ENCODE peak calls at places on chromosomes 5 and 9, in five cellular contexts. One of them, this sample, is unnamed.

GRCh38 chr5:171762016-171762415 is 23.6 kb upstream of the SMIM23 start:
- DNase-seq in brain microvascular endothelial cell: no peak
- DNase-seq in EL: no peak
- DNase-seq in AG04450: no peak
- DNase-seq in RCC 7860: no peak
- DNase-seq in this sample: no peak

GRCh38 chr9:136312436-136312835 is 8.5 kb upstream of the CCDC187 start:
- DNase-seq in brain microvascular endothelial cell: no peak
- DNase-seq in EL: peak
- DNase-seq in AG04450: no peak
- DNase-seq in RCC 7860: no peak
- DNase-seq in this sample: peak

GRCh38 chr9:18580146-18580545 is 106.2 kb downstream of the ADAMTSL1 start:
- DNase-seq in EL: peak
- DNase-seq in RCC 7860: no peak
- DNase-seq in AG04450: no peak
- DNase-seq in brain microvascular endothelial cell: no peak
- DNase-seq in this sample: no peak

GRCh38 chr5:38023353-38023752 is 183.5 kb upstream of the GDNF start:
- DNase-seq in RCC 7860: no peak
- DNase-seq in brain microvascular endothelial cell: no peak
- DNase-seq in EL: no peak
- DNase-seq in AG04450: no peak
- DNase-seq in this sample: no peak

GRCh38 chr5:117394506-117395157 is 820.0 kb upstream of the SEMA6A start:
- DNase-seq in brain microvascular endothelial cell: no peak
- DNase-seq in RCC 7860: no peak
- DNase-seq in EL: peak
- DNase-seq in AG04450: no peak
- DNase-seq in this sample: no peak

GRCh38 chr5:52947851-52948250 is 41.3 kb upstream of the ITGA2 start:
- DNase-seq in RCC 7860: no peak
- DNase-seq in AG04450: no peak
- DNase-seq in brain microvascular endothelial cell: no peak
- DNase-seq in EL: no peak
- DNase-seq in this sample: no peak

GRCh38 chr9:113650207-113651131 is 186.9 kb downstream of the RGS3 start:
- DNase-seq in RCC 7860: peak
- DNase-seq in brain microvascular endothelial cell: peak
- DNase-seq in EL: peak
- DNase-seq in AG04450: no peak
- DNase-seq in this sample: no peak

GRCh38 chr5:151451626-151452520 is 4.5 kb downstream of the SLC36A1 start:
- DNase-seq in EL: peak
- DNase-seq in brain microvascular endothelial cell: peak
- DNase-seq in AG04450: peak
- DNase-seq in RCC 7860: peak
- DNase-seq in this sample: no peak

GRCh38 chr5:1247811-1248210 is 22.6 kb downstream of the SLC6A18 start:
- DNase-seq in RCC 7860: no peak
- DNase-seq in AG04450: no peak
- DNase-seq in brain microvascular endothelial cell: no peak
- DNase-seq in EL: no peak
- DNase-seq in this sample: no peak

GRCh38 chr9:13386324-13386723 is 106.8 kb upstream of the MPDZ start:
- DNase-seq in RCC 7860: no peak
- DNase-seq in EL: no peak
- DNase-seq in AG04450: no peak
- DNase-seq in brain microvascular endothelial cell: no peak
- DNase-seq in this sample: no peak

GRCh38 chr9:36187414-36187813 is 3.3 kb upstream of the CLTA start:
- DNase-seq in RCC 7860: peak
- DNase-seq in EL: peak
- DNase-seq in brain microvascular endothelial cell: peak
- DNase-seq in AG04450: peak
- DNase-seq in this sample: no peak

GRCh38 chr5:135008556-135008955 is 25.5 kb downstream of the PITX1 start:
- DNase-seq in RCC 7860: no peak
- DNase-seq in EL: no peak
- DNase-seq in brain microvascular endothelial cell: no peak
- DNase-seq in AG04450: no peak
- DNase-seq in this sample: no peak

GRCh38 chr5:13019729-13020128 is 924.8 kb downstream of the DNAH5 start:
- DNase-seq in EL: no peak
- DNase-seq in RCC 7860: no peak
- DNase-seq in AG04450: no peak
- DNase-seq in brain microvascular endothelial cell: no peak
- DNase-seq in this sample: no peak

GRCh38 chr9:7216004-7216821 is 458.4 kb downstream of the KDM4C start:
- DNase-seq in RCC 7860: peak
- DNase-seq in AG04450: no peak
- DNase-seq in brain microvascular endothelial cell: peak
- DNase-seq in EL: no peak
- DNase-seq in this sample: no peak

GRCh38 chr9:22654833-22655232 is 208.2 kb downstream of the DMRTA1 start:
- DNase-seq in RCC 7860: no peak
- DNase-seq in AG04450: no peak
- DNase-seq in brain microvascular endothelial cell: no peak
- DNase-seq in EL: no peak
- DNase-seq in this sample: no peak

GRCh38 chr5:88772831-88773230 is 110.2 kb downstream of the MEF2C start:
- DNase-seq in RCC 7860: no peak
- DNase-seq in brain microvascular endothelial cell: no peak
- DNase-seq in EL: no peak
- DNase-seq in AG04450: no peak
- DNase-seq in this sample: no peak

GRCh38 chr9:134026561-134026960 is 1.3 kb downstream of the BRD3OS start:
- DNase-seq in EL: no peak
- DNase-seq in RCC 7860: no peak
- DNase-seq in brain microvascular endothelial cell: no peak
- DNase-seq in AG04450: no peak
- DNase-seq in this sample: no peak

GRCh38 chr5:58259685-58260152 is 200.2 kb downstream of the PLK2 start:
- DNase-seq in brain microvascular endothelial cell: peak
- DNase-seq in AG04450: peak
- DNase-seq in RCC 7860: peak
- DNase-seq in EL: peak
- DNase-seq in this sample: no peak

GRCh38 chr9:124621371-124622328 is 114.5 kb upstream of the NR5A1 start:
- DNase-seq in brain microvascular endothelial cell: peak
- DNase-seq in EL: peak
- DNase-seq in AG04450: no peak
- DNase-seq in RCC 7860: peak
- DNase-seq in this sample: no peak

GRCh38 chr5:113507601-113508000 is 5.9 kb upstream of the YTHDC2 start:
- DNase-seq in RCC 7860: no peak
- DNase-seq in brain microvascular endothelial cell: no peak
- DNase-seq in EL: no peak
- DNase-seq in AG04450: no peak
- DNase-seq in this sample: no peak

GRCh38 chr5:21159526-21160059 is 1171.6 kb upstream of the CDH18 start:
- DNase-seq in AG04450: no peak
- DNase-seq in brain microvascular endothelial cell: no peak
- DNase-seq in EL: no peak
- DNase-seq in RCC 7860: no peak
- DNase-seq in this sample: no peak

GRCh38 chr9:114038724-114039313 is 39.3 kb downstream of the AMBP start:
- DNase-seq in EL: no peak
- DNase-seq in RCC 7860: no peak
- DNase-seq in AG04450: no peak
- DNase-seq in brain microvascular endothelial cell: no peak
- DNase-seq in this sample: no peak

GRCh38 chr5:141902015-141902414 is 21.7 kb upstream of the DELE1 start:
- DNase-seq in RCC 7860: no peak
- DNase-seq in EL: no peak
- DNase-seq in AG04450: no peak
- DNase-seq in brain microvascular endothelial cell: no peak
- DNase-seq in this sample: no peak

GRCh38 chr5:157481666-157482065 is 21.7 kb downstream of the NIPAL4 start:
- DNase-seq in RCC 7860: no peak
- DNase-seq in AG04450: no peak
- DNase-seq in EL: no peak
- DNase-seq in brain microvascular endothelial cell: no peak
- DNase-seq in this sample: no peak

GRCh38 chr9:123597926-123598556 is 242.0 kb downstream of the CRB2 start:
- DNase-seq in RCC 7860: no peak
- DNase-seq in AG04450: no peak
- DNase-seq in EL: no peak
- DNase-seq in brain microvascular endothelial cell: no peak
- DNase-seq in this sample: no peak

GRCh38 chr5:179257190-179257741 is 88.0 kb downstream of the ADAMTS2 start:
- DNase-seq in AG04450: no peak
- DNase-seq in brain microvascular endothelial cell: no peak
- DNase-seq in EL: no peak
- DNase-seq in RCC 7860: no peak
- DNase-seq in this sample: no peak

GRCh38 chr9:136726631-136727191 is 14.3 kb downstream of the DIPK1B start:
- DNase-seq in RCC 7860: peak
- DNase-seq in AG04450: no peak
- DNase-seq in brain microvascular endothelial cell: peak
- DNase-seq in EL: no peak
- DNase-seq in this sample: no peak

GRCh38 chr5:77850536-77851228 is 74.5 kb upstream of the TBCA start:
- DNase-seq in AG04450: no peak
- DNase-seq in brain microvascular endothelial cell: no peak
- DNase-seq in EL: no peak
- DNase-seq in RCC 7860: no peak
- DNase-seq in this sample: no peak

GRCh38 chr9:77455312-77455927 is 192.7 kb downstream of the GNA14 start:
- DNase-seq in EL: peak
- DNase-seq in AG04450: no peak
- DNase-seq in brain microvascular endothelial cell: no peak
- DNase-seq in RCC 7860: no peak
- DNase-seq in this sample: peak

GRCh38 chr5:170444969-170445505 is 55.9 kb upstream of the KCNMB1 start:
- DNase-seq in AG04450: no peak
- DNase-seq in brain microvascular endothelial cell: no peak
- DNase-seq in EL: no peak
- DNase-seq in RCC 7860: no peak
- DNase-seq in this sample: no peak

GRCh38 chr9:27352457-27353188 is 55.7 kb upstream of the EQTN start:
- DNase-seq in brain microvascular endothelial cell: no peak
- DNase-seq in AG04450: no peak
- DNase-seq in EL: no peak
- DNase-seq in RCC 7860: no peak
- DNase-seq in this sample: no peak

GRCh38 chr5:158050401-158050800 is 191.5 kb upstream of the CLINT1 start:
- DNase-seq in EL: peak
- DNase-seq in RCC 7860: no peak
- DNase-seq in AG04450: no peak
- DNase-seq in brain microvascular endothelial cell: no peak
- DNase-seq in this sample: no peak

GRCh38 chr9:20209421-20210340 is 412.6 kb downstream of the MLLT3 start:
- DNase-seq in brain microvascular endothelial cell: no peak
- DNase-seq in EL: no peak
- DNase-seq in RCC 7860: no peak
- DNase-seq in AG04450: no peak
- DNase-seq in this sample: peak

GRCh38 chr5:115342593-115343377 is 46.3 kb upstream of the CCDC112 start:
- DNase-seq in AG04450: no peak
- DNase-seq in EL: no peak
- DNase-seq in brain microvascular endothelial cell: no peak
- DNase-seq in RCC 7860: no peak
- DNase-seq in this sample: no peak

GRCh38 chr5:15885156-15885555 is 294.4 kb downstream of the MARCHF11 start:
- DNase-seq in AG04450: no peak
- DNase-seq in EL: peak
- DNase-seq in brain microvascular endothelial cell: peak
- DNase-seq in RCC 7860: no peak
- DNase-seq in this sample: no peak

This sample was measured in T-helper 9 cell.